ENCODE peak calls at places on chromosomes 3 and 15, in eight cellular contexts. E, J, X, S, F, O, P and B are unnamed samples.

GRCh38 chr15:39411102-39411989 is 169.5 kb upstream of the THBS1 start:
- DNase-seq in P (no peak), S (peak), F (no peak), O (no peak), E (no peak), J (no peak), X (no peak), B (peak)

GRCh38 chr15:55694652-55695150 is 48.3 kb downstream of the PRTG start:
- DNase-seq in X (no peak), F (no peak), J (peak), E (no peak), P (no peak), S (peak), O (no peak), B (no peak)

GRCh38 chr3:42270561-42270960 is 4.6 kb upstream of the CCK start:
- DNase-seq in X (no peak), P (peak), S (no peak), F (no peak), E (no peak), J (no peak), O (no peak), B (no peak)

GRCh38 chr3:148090156-148090555 is 607.5 kb upstream of the AGTR1 start:
- DNase-seq in P (no peak), X (no peak), O (no peak), F (no peak), E (no peak), S (no peak), J (no peak), B (no peak)

GRCh38 chr15:64596701-64597468 is 136.5 kb downstream of the ZNF609 start:
- DNase-seq in F (peak), S (no peak), E (peak), J (no peak), X (peak), P (peak), O (no peak), B (no peak)

GRCh38 chr3:52934626-52935530 is 37.5 kb upstream of the STIMATE start:
- DNase-seq in J (peak), F (peak), S (peak), O (peak), X (peak), P (peak), E (peak), B (peak)

GRCh38 chr3:120172070-120172469 is 77.8 kb upstream of the GSK3B start:
- DNase-seq in J (peak), E (no peak), O (no peak), P (no peak), X (no peak), F (no peak), S (no peak), B (no peak)

GRCh38 chr15:32067115-32067514 is 36.8 kb downstream of the CHRNA7 start:
- DNase-seq in S (no peak), J (no peak), O (no peak), E (no peak), P (no peak), F (no peak), X (no peak), B (no peak)

GRCh38 chr3:124829175-124829818 is 57.9 kb downstream of the ITGB5 start:
- DNase-seq in O (no peak), S (no peak), P (no peak), X (no peak), E (no peak), J (no peak), F (no peak), B (no peak)

GRCh38 chr3:196219970-196220311 is 3.6 kb downstream of the SLC51A start:
- DNase-seq in O (no peak), P (no peak), S (no peak), X (no peak), J (no peak), E (no peak), F (no peak), B (no peak)

GRCh38 chr3:146421814-146422748 is 47.3 kb downstream of the PLSCR2 start:
- DNase-seq in P (no peak), O (no peak), X (no peak), F (no peak), E (no peak), J (no peak), S (no peak), B (no peak)

GRCh38 chr15:76972420-76973361 is 22.2 kb upstream of the PSTPIP1 start:
- DNase-seq in J (no peak), E (no peak), X (no peak), F (no peak), P (no peak), O (no peak), S (no peak), B (no peak)

GRCh38 chr3:122916084-122916483 is 111.5 kb downstream of the SEMA5B start:
- DNase-seq in J (no peak), O (no peak), X (no peak), P (no peak), E (no peak), S (no peak), F (no peak), B (no peak)

GRCh38 chr15:83200162-83200561 is 7.5 kb downstream of the HDGFL3 start:
- DNase-seq in F (no peak), S (no peak), J (no peak), P (no peak), O (no peak), E (no peak), X (no peak), B (no peak)

GRCh38 chr3:99902091-99902490 is 84.4 kb downstream of the CMSS1 start:
- DNase-seq in P (no peak), E (no peak), F (no peak), O (no peak), J (no peak), S (no peak), X (no peak), B (no peak)

GRCh38 chr15:63362873-63363272 is 18.8 kb downstream of the CA12 start:
- DNase-seq in X (no peak), F (no peak), J (no peak), S (no peak), O (no peak), E (no peak), P (no peak), B (no peak)

GRCh38 chr3:129727707-129728106 is 121.2 kb upstream of the PLXND1 start:
- DNase-seq in X (no peak), O (no peak), P (no peak), J (peak), E (no peak), S (no peak), F (no peak), B (no peak)

GRCh38 chr3:49666592-49666991 is 7.6 kb upstream of the APEH start:
- DNase-seq in O (no peak), F (no peak), X (no peak), S (no peak), J (no peak), P (no peak), E (no peak), B (no peak)

GRCh38 chr15:50107157-50107556 is 11.9 kb downstream of the ATP8B4 start:
- DNase-seq in E (no peak), S (no peak), X (no peak), O (no peak), J (no peak), F (no peak), P (no peak), B (peak)

GRCh38 chr3:13626915-13627460 is 78.1 kb downstream of the FBLN2 start:
- DNase-seq in F (no peak), J (no peak), P (no peak), X (no peak), S (no peak), O (no peak), E (no peak), B (no peak)

GRCh38 chr3:127655641-127656040 is 17.1 kb upstream of the ABTB1 start:
- DNase-seq in J (no peak), F (no peak), X (no peak), E (no peak), S (no peak), P (no peak), O (no peak), B (no peak)

GRCh38 chr3:175956964-175957363 is 1097.8 kb downstream of the NAALADL2 start:
- DNase-seq in S (no peak), J (no peak), X (no peak), P (no peak), F (no peak), O (no peak), E (no peak), B (no peak)

GRCh38 chr15:40922608-40923005 is 6.5 kb upstream of the DLL4 start:
- DNase-seq in J (peak), F (no peak), P (no peak), S (no peak), X (no peak), O (no peak), E (no peak), B (no peak)

GRCh38 chr3:160008979-160009378 is 20.3 kb downstream of the IL12A start:
- DNase-seq in X (no peak), J (no peak), E (no peak), P (no peak), S (no peak), F (no peak), O (no peak), B (no peak)

GRCh38 chr3:52454235-52454937 is 545 bp upstream of the TNNC1 start:
- DNase-seq in J (no peak), F (peak), E (no peak), O (no peak), P (no peak), S (no peak), X (no peak), B (no peak)

GRCh38 chr3:29215948-29216347 is 64.9 kb upstream of the RBMS3 start:
- DNase-seq in X (no peak), S (no peak), P (no peak), F (no peak), O (no peak), E (no peak), J (no peak), B (no peak)

GRCh38 chr15:99014803-99015676 is 7.4 kb upstream of the PGPEP1L start:
- DNase-seq in S (peak), O (peak), E (no peak), J (peak), P (peak), X (peak), F (peak), B (peak)

GRCh38 chr3:122890077-122890484 is 95.2 kb downstream of the SLC49A4 start:
- DNase-seq in O (no peak), S (peak), E (no peak), J (no peak), X (no peak), F (peak), P (no peak), B (peak)

GRCh38 chr15:90903733-90904536 is 833 bp downstream of the MAN2A2 start:
- DNase-seq in S (no peak), E (no peak), F (peak), J (peak), P (peak), X (no peak), O (no peak), B (peak)

GRCh38 chr3:44125241-44125640 is 116.4 kb upstream of the TOPAZ1 start:
- DNase-seq in P (no peak), X (no peak), S (no peak), F (no peak), J (no peak), E (no peak), O (no peak), B (no peak)